ENCODE peak calls at places on chromosomes 11 and 22, in four cellular contexts. B is breast epithelium, E is lower leg skin, G is nephron progenitor cell. S is an unnamed sample.

GRCh38 chr22:39297490-39298193 is 21.8 kb downstream of the RPL3 start:
- DNase-seq in E (no peak), G (no peak), B (no peak), S (no peak)

GRCh38 chr11:124536520-124536919 is 6.9 kb downstream of the OR8B12 start:
- DNase-seq in E (peak), B (peak), G (peak), S (no peak)

GRCh38 chr22:25161916-25162530 is 37.6 kb upstream of the CRYBB3 start:
- DNase-seq in G (no peak), E (no peak), B (no peak), S (no peak)

GRCh38 chr11:64914123-64914522 is 2.9 kb downstream of the ATG2A start:
- DNase-seq in B (no peak), E (no peak), G (no peak), S (no peak)

GRCh38 chr22:20107471-20107901 is 8.4 kb upstream of the RANBP1 start:
- DNase-seq in B (no peak), E (no peak), G (no peak), S (no peak)

GRCh38 chr11:24198458-24198857 is 298.4 kb upstream of the LUZP2 start:
- DNase-seq in B (no peak), G (no peak), E (no peak), S (no peak)

GRCh38 chr11:71204294-71204693 is 48.1 kb downstream of the SHANK2 start:
- DNase-seq in G (no peak), B (no peak), E (no peak), S (no peak)

GRCh38 chr11:64759131-64759721 is 548 bp downstream of the PYGM start:
- DNase-seq in E (no peak), G (peak), B (peak), S (no peak)

GRCh38 chr22:20175597-20175900 is 24.7 kb upstream of the CCDC188 start:
- DNase-seq in G (no peak), E (no peak), B (no peak), S (no peak)

GRCh38 chr11:69320756-69321741 is 27.1 kb downstream of the MYEOV start:
- DNase-seq in G (no peak), E (no peak), B (no peak), S (no peak)

GRCh38 chr11:49533204-49533603 is 324.8 kb upstream of the FOLH1 start:
- DNase-seq in E (no peak), G (no peak), B (no peak), S (no peak)

GRCh38 chr11:109033627-109034340 is 368.9 kb downstream of the DDX10 start:
- DNase-seq in E (no peak), G (no peak), B (no peak), S (no peak)

GRCh38 chr11:55942785-55943392 is 6.7 kb upstream of the OR5I1 start:
- DNase-seq in E (no peak), G (no peak), B (no peak), S (no peak)

GRCh38 chr11:68048681-68049508 is 10.1 kb downstream of the TCIRG1 start:
- DNase-seq in G (no peak), B (peak), E (no peak), S (no peak)

GRCh38 chr11:79438631-79439429 is 2.0 kb downstream of the TENM4 start:
- DNase-seq in G (peak), B (no peak), E (peak), S (no peak)

GRCh38 chr11:72639475-72640375 is 34.5 kb downstream of the PDE2A start:
- DNase-seq in B (no peak), G (no peak), E (no peak), S (no peak)

GRCh38 chr11:129291556-129291955 is 84.1 kb upstream of the BARX2 start:
- DNase-seq in E (no peak), G (no peak), B (no peak), S (peak)

GRCh38 chr11:102139081-102139498 is 28.8 kb downstream of the YAP1 start:
- DNase-seq in G (no peak), E (no peak), B (no peak), S (no peak)

GRCh38 chr22:27990879-27991278 is 71.8 kb upstream of the PITPNB start:
- DNase-seq in G (peak), B (no peak), E (peak), S (peak)

GRCh38 chr11:12331239-12331874 is 46.0 kb upstream of the PARVA start:
- DNase-seq in E (peak), B (peak), G (peak), S (peak)

GRCh38 chr11:25317221-25317620 is 820.4 kb downstream of the LUZP2 start:
- DNase-seq in B (no peak), G (no peak), E (no peak), S (no peak)

GRCh38 chr11:119594639-119595249 is 134.3 kb downstream of the NECTIN1 start:
- DNase-seq in G (no peak), B (no peak), E (no peak), S (no peak)

GRCh38 chr11:112320668-112321067 is 60.0 kb upstream of the PLET1 start:
- DNase-seq in E (peak), G (no peak), B (peak), S (no peak)

GRCh38 chr22:30695871-30696655 is 1.4 kb downstream of the OSBP2 start:
- DNase-seq in E (no peak), G (no peak), B (no peak), S (no peak)

GRCh38 chr11:13287681-13288080 is 10.1 kb downstream of the BMAL1 start:
- DNase-seq in G (no peak), B (no peak), E (no peak), S (no peak)

DNA sequence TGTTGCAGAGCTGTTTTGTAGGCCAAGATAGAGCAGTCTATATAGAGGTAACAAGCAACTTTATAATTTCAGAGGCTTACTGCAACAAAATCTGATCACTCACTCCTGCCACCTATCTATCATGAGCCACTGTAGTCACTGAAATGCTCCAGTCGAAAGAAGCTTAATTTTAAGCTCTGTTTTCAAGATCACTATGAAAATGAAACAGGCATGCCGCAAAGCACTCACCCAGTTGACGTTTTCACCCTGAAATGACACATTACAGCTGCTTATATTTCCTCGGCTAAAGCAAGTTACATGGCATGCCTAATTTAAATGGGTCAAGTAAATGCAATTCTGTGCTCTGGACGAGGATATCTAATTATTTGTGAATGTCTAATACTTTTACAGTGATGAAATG is 616.3 kb downstream of the FAM181B start:
- DNase-seq in B (no peak), G (no peak), E (no peak), S (no peak)
- TF ChIP-seq CTCF in B (no peak), G (no peak), E (no peak), S (no peak)

GRCh38 chr11:63613517-63614135 is 607 bp downstream of the PLAAT3 start:
- DNase-seq in B (peak), E (peak), G (peak), S (no peak)
- TF ChIP-seq CTCF in B (no peak), E (no peak), G (no peak), S (no peak)

GRCh38 chr22:43783777-43784176 is 28.3 kb downstream of the EFCAB6 start:
- DNase-seq in B (no peak), G (no peak), E (no peak), S (no peak)
- TF ChIP-seq CTCF in B (no peak), G (no peak), E (no peak), S (peak)

GRCh38 chr11:4887591-4887990 is 5.9 kb downstream of the OR51T1 start:
- DNase-seq in E (no peak), B (no peak), G (no peak), S (no peak)

GRCh38 chr11:4890279-4890678 is 8.6 kb downstream of the OR51T1 start:
- DNase-seq in B (no peak), G (no peak), E (no peak), S (no peak)

GRCh38 chr11:4886186-4886585 is 4.5 kb downstream of the OR51T1 start:
- DNase-seq in G (no peak), E (no peak), B (no peak), S (no peak)

DNA sequence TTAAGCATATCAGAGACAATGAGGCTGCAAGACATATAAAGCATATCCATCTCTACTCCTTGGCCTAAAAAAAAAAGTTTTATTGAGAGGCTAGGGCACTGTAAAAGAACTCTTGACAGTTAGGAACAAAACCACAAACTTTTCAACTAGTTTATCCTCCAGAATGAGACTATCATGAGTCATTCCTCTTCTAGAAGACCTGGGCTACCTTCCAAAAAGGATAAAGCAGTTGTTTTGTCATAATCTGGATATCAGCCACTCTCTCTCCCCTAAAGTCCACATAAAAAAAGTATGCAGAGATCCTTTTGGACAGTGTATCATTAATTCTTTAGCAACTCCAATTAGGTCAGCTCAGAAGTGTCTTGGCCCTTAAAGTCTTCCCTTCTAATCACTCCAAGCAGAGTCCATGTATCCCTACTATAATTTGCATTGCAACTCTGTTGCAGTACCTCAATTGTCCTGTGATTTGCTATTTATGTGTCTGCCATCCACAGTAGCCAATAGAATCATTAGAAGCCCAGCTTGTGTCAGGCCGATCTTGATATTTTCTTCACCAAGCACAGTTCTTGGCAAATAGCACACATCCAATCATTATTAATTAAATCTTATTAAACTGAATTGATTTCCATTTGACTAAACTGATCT is 10.4 kb downstream of the OR51T1 start:
- DNase-seq in B (no peak), E (no peak), G (no peak), S (no peak)
- TF ChIP-seq CTCF in B (no peak), E (no peak), G (no peak), S (peak)

GRCh38 chr11:41431784-41432183 is 27.7 kb downstream of the LRRC4C start:
- DNase-seq in E (no peak), G (peak), B (no peak), S (peak)
- TF ChIP-seq CTCF in E (no peak), G (peak), B (no peak), S (peak)

DNA sequence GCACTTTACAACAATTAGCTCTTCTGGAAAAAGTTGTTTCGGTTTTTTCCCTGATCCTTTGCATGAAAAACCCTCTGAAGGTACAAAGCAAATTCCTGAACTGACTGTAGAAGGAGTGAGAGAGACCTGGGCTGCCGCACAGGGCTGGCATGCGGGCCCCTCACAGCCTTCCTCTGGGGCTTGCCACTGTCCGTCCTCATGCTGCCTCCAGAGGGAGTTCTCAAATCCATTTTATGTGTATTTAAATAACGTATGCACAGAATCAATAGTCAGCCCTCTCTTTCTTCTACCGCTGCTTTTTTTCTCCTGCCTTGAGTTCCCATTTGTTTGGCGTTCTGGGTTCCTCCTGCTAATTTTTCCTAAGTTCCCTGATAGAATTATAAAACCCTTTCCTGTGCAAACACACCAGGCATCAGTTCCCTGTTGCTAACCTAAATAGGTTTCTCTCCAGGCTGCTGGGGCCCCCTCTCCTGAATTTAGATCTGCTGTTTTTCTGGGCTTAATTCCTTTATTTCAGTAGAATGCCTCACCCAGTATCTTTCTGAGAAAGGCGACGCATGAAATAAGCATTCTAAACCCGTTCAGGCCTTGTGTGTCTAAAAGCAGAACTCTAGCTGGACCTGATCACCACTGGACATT is 52.4 kb downstream of the PHF21B start:
- DNase-seq in G (no peak), E (no peak), B (no peak), S (no peak)
- TF ChIP-seq CTCF in G (peak), E (no peak), B (no peak), S (peak)